ENCODE peak calls at places on chromosomes 2 and 18, in seven cellular contexts. I, L, T, G, P, M and V are unnamed samples.

GRCh38 chr2:148338544-148338943 is 306.0 kb upstream of the EPC2 start:
- DNase-seq in I (no peak), L (no peak), T (no peak), G (no peak), P (no peak), M (no peak), V (no peak)

GRCh38 chr2:191866675-191867506 is 20.0 kb upstream of the CAVIN2 start:
- DNase-seq in I (peak), L (no peak), T (no peak), G (no peak), P (peak), M (peak), V (no peak)

GRCh38 chr2:103669579-103669978 is 907.7 kb downstream of the TMEM182 start:
- DNase-seq in I (no peak), L (no peak), T (no peak), G (no peak), P (no peak), M (no peak), V (no peak)

GRCh38 chr18:54777118-54777791 is 51.0 kb upstream of the RAB27B start:
- DNase-seq in I (no peak), L (no peak), T (no peak), G (no peak), P (no peak), M (no peak), V (no peak)

GRCh38 chr2:198374375-198375072 is 570.1 kb downstream of the PLCL1 start:
- DNase-seq in I (peak), L (peak), T (peak), G (no peak), P (peak), M (no peak), V (no peak)

GRCh38 chr2:228359473-228359872 is 178.0 kb upstream of the SPHKAP start:
- DNase-seq in I (no peak), L (no peak), T (no peak), G (no peak), P (no peak), M (no peak), V (no peak)

GRCh38 chr2:185245806-185246205 is 492.8 kb upstream of the FSIP2 start:
- DNase-seq in I (no peak), L (peak), T (no peak), G (no peak), P (no peak), M (no peak), V (no peak)

GRCh38 chr2:101432411-101433181 is 42.3 kb downstream of the RFX8 start:
- DNase-seq in I (no peak), L (no peak), T (no peak), G (no peak), P (no peak), M (no peak), V (no peak)

GRCh38 chr18:61901334-61901986 is 8.7 kb upstream of the RNF152 start:
- DNase-seq in I (peak), L (peak), T (peak), G (no peak), P (peak), M (no peak), V (peak)

GRCh38 chr2:71672640-71673401 is 219.5 kb downstream of the DYSF start:
- DNase-seq in I (peak), L (no peak), T (peak), G (no peak), P (no peak), M (no peak), V (no peak)

GRCh38 chr2:228628682-228629081 is 447.2 kb upstream of the SPHKAP start:
- DNase-seq in I (no peak), L (peak), T (no peak), G (no peak), P (no peak), M (no peak), V (no peak)

GRCh38 chr18:25239636-25240468 is 112.1 kb downstream of the ZNF521 start:
- DNase-seq in I (no peak), L (no peak), T (no peak), G (no peak), P (peak), M (no peak), V (no peak)

GRCh38 chr2:46032996-46033395 is 264.2 kb upstream of the EPAS1 start:
- DNase-seq in I (no peak), L (no peak), T (no peak), G (no peak), P (no peak), M (no peak), V (no peak)

GRCh38 chr2:166647935-166648334 is 153.9 kb upstream of the SCN7A start:
- DNase-seq in I (no peak), L (no peak), T (no peak), G (no peak), P (no peak), M (no peak), V (no peak)

GRCh38 chr18:68275616-68276015 is 439.3 kb downstream of the TMX3 start:
- DNase-seq in I (no peak), L (no peak), T (no peak), G (no peak), P (no peak), M (no peak), V (no peak)

GRCh38 chr18:24378598-24378997 is 19.0 kb downstream of the OSBPL1A start:
- DNase-seq in I (no peak), L (no peak), T (no peak), G (no peak), P (no peak), M (no peak), V (no peak)

GRCh38 chr2:128628996-128629395 is 310.3 kb upstream of the HS6ST1 start:
- DNase-seq in I (no peak), L (no peak), T (no peak), G (no peak), P (no peak), M (peak), V (peak)

GRCh38 chr2:43045866-43046265 is 180.5 kb downstream of the ZFP36L2 start:
- DNase-seq in I (no peak), L (no peak), T (no peak), G (no peak), P (no peak), M (no peak), V (no peak)

GRCh38 chr2:71465356-71465755 is 12.0 kb downstream of the DYSF start:
- DNase-seq in I (no peak), L (no peak), T (no peak), G (no peak), P (no peak), M (no peak), V (no peak)

GRCh38 chr2:127134833-127135830 is 28.2 kb upstream of the BIN1 start:
- DNase-seq in I (no peak), L (no peak), T (no peak), G (no peak), P (no peak), M (no peak), V (no peak)

GRCh38 chr2:197969391-197969893 is 165.0 kb downstream of the PLCL1 start:
- DNase-seq in I (no peak), L (no peak), T (no peak), G (no peak), P (peak), M (no peak), V (no peak)

GRCh38 chr2:46849741-46850474 is 65.7 kb downstream of the MCFD2 start:
- DNase-seq in I (peak), L (peak), T (peak), G (no peak), P (peak), M (peak), V (peak)

GRCh38 chr2:33495683-33496082 is 19.2 kb downstream of the RASGRP3 start:
- DNase-seq in I (no peak), L (no peak), T (no peak), G (no peak), P (no peak), M (no peak), V (no peak)

GRCh38 chr2:128596453-128597430 is 278.1 kb upstream of the HS6ST1 start:
- DNase-seq in I (peak), L (no peak), T (no peak), G (no peak), P (no peak), M (peak), V (peak)

GRCh38 chr18:77862358-77862757 is 612.7 kb downstream of the GALR1 start:
- DNase-seq in I (no peak), L (no peak), T (no peak), G (no peak), P (no peak), M (no peak), V (no peak)

GRCh38 chr2:180901331-180901730 is 79.1 kb upstream of the UBE2E3 start:
- DNase-seq in I (no peak), L (no peak), T (no peak), G (no peak), P (no peak), M (no peak), V (no peak)
- TF ChIP-seq CTCF in I (no peak), L (no peak), T (no peak), G (no peak), P (no peak), M (no peak), V (no peak)

GRCh38 chr2:239294571-239295054 is 106.2 kb downstream of the HDAC4 start:
- DNase-seq in I (peak), L (no peak), T (peak), G (peak), P (peak), M (peak), V (no peak)
- TF ChIP-seq POLR2A in I (no peak), L (no peak), T (no peak), G (no peak), P (no peak), M (no peak), V (no peak)

GRCh38 chr18:48249841-48250240 is 159.3 kb downstream of the ZBTB7C start:
- DNase-seq in I (no peak), L (no peak), T (no peak), G (no peak), P (no peak), M (no peak), V (no peak)
- TF ChIP-seq CTCF in I (no peak), L (no peak), T (no peak), G (no peak), P (no peak), M (no peak), V (no peak)

GRCh38 chr2:10449838-10450691 is 1.9 kb upstream of the ODC1 start:
- DNase-seq in I (no peak), L (no peak), T (peak), G (no peak), P (no peak), M (no peak), V (peak)
- TF ChIP-seq POLR2A in I (no peak), L (no peak), T (peak), G (no peak), P (no peak), M (no peak), V (no peak)

DNA sequence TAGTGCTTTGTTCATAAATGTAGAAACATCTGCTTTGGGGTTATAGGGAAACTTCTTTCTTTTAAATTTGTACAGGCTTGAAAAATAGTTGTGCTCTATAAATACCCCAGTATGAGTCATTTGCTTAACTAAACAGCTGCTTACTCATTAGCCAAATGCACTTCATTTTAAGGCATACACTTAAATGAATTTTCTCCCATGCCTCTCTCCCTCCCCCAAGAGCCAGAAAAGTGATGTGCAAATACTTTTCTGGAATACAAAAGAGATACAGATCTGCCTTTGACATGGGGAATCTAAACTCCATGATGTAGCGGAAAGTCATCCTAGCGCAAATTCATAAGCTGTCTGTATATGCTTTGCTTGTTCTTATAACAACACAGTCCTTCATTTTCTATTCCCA is 469.4 kb downstream of the DLGAP1 start:
- DNase-seq in I (no peak), L (no peak), T (no peak), G (no peak), P (no peak), M (no peak), V (no peak)
- TF ChIP-seq CTCF in I (no peak), L (no peak), T (no peak), G (no peak), P (no peak), M (no peak), V (no peak)

GRCh38 chr2:10784719-10785118 is 27.9 kb downstream of the PDIA6 start:
- DNase-seq in I (peak), L (no peak), T (no peak), G (no peak), P (no peak), M (no peak), V (no peak)

GRCh38 chr2:10787176-10787968 is 25.2 kb downstream of the PDIA6 start:
- DNase-seq in I (no peak), L (peak), T (peak), G (no peak), P (peak), M (no peak), V (no peak)

GRCh38 chr2:10785260-10785659 is 27.3 kb downstream of the PDIA6 start:
- DNase-seq in I (peak), L (no peak), T (no peak), G (no peak), P (no peak), M (peak), V (no peak)

GRCh38 chr2:10788855-10789254 is 23.7 kb downstream of the PDIA6 start:
- DNase-seq in I (no peak), L (no peak), T (no peak), G (no peak), P (no peak), M (no peak), V (no peak)

DNA sequence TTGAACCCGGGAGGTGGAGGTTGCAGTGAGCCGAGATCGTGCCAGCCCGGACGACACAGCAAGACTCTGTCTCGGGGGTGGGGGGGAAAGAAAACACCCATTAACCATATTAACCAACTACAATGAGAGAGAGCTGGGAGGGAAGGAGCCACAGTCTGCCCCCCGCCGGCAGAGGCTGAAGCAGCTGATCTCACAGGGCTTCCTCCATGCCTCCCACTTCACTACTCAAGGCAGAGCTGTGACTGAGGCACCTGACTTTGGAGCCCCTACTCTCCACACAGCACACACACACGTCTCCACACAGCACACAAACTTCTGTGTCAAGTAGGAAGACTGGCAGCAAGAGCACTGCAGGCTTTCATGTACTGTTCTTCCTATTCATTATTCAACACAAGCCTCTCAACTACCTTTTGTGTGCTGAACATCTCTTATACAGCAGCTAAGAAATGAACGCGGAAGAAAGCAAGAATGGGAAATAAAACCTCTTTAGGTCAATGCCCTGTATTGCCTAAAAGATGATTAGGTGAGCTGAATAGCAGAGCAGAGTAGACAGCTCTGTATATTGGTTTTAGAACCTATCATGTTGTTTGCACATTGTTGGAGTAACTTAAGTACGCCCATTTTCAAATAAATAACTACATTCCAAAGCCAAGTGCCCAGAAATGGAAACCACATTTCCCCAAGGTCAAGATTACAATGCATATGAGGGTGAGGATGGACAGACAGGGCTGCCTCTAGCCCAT is 26.2 kb downstream of the PDIA6 start:
- DNase-seq in I (peak), L (no peak), T (no peak), G (no peak), P (no peak), M (no peak), V (no peak)
- TF ChIP-seq POLR2A in I (no peak), L (no peak), T (no peak), G (no peak), P (no peak), M (no peak), V (no peak)

GRCh38 chr2:219253753-219254589 is at the start of gene TUBA4A:
- DNase-seq in I (peak), L (peak), T (peak), G (peak), P (peak), M (peak), V (peak)
- TF ChIP-seq CTCF in I (no peak), L (no peak), T (no peak), G (peak), P (no peak), M (peak), V (no peak)

DNA sequence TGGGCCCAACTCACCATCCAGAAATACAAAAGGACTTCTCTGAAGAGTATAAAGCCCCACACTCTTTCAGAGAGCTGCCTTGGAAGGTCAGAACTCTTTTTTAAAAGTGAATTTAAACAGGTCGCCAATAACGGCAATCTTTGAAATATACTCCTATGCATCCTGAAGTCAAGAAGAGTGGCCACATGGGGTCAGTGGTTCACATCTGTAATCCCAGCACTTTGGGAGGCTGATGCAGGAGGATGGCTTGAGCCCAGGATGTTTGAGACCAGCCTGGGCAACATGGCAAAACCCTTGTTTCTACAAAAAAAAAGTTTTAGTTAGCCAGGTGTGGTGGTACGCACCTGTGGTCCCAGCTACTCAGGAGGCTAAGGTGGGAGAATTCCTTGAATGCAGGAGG is 68.1 kb upstream of the FZD7 start:
- DNase-seq in I (no peak), L (no peak), T (no peak), G (no peak), P (no peak), M (no peak), V (no peak)
- TF ChIP-seq POLR2A in I (no peak), L (no peak), T (no peak), G (no peak), P (no peak), M (no peak), V (no peak)